ENCODE peak calls at places on chromosomes 3 and 15, in four cellular contexts. Y, X, D and U are unnamed samples.

GRCh38 chr15:80568876-80569605 is 126.1 kb upstream of the ABHD17C start:
- DNase-seq in Y (no peak), X (no peak), D (no peak), U (no peak)

GRCh38 chr3:194006-194405 is 2.6 kb upstream of the CHL1 start:
- DNase-seq in Y (no peak), X (no peak), D (no peak), U (no peak)

GRCh38 chr15:49380912-49381311 is 42.1 kb upstream of the FGF7 start:
- DNase-seq in Y (no peak), X (no peak), D (no peak), U (no peak)

GRCh38 chr15:28273468-28273867 is 48.5 kb downstream of the HERC2 start:
- DNase-seq in Y (no peak), X (no peak), D (no peak), U (no peak)

GRCh38 chr3:16841354-16841753 is 43.4 kb upstream of the PLCL2 start:
- DNase-seq in Y (no peak), X (no peak), D (no peak), U (no peak)

GRCh38 chr15:87906444-87906843 is 350.1 kb downstream of the NTRK3 start:
- DNase-seq in Y (no peak), X (no peak), D (no peak), U (no peak)

GRCh38 chr3:147361671-147362420 is 44.5 kb downstream of the ZIC4 start:
- DNase-seq in Y (peak), X (peak), D (peak), U (peak)

GRCh38 chr15:72784233-72784876 is 797 bp upstream of the ADPGK start:
- DNase-seq in Y (peak), X (peak), D (peak), U (peak)

GRCh38 chr15:51580982-51581381 is 41.6 kb downstream of the DMXL2 start:
- DNase-seq in Y (no peak), X (no peak), D (no peak), U (no peak)

GRCh38 chr15:68818088-68818670 is 2.5 kb downstream of the ANP32A start:
- DNase-seq in Y (peak), X (peak), D (peak), U (no peak)

GRCh38 chr15:91866971-91867372 is 13.5 kb downstream of the SLCO3A1 start:
- DNase-seq in Y (no peak), X (no peak), D (no peak), U (no peak)

GRCh38 chr3:118550122-118550521 is 484.5 kb downstream of the IGSF11 start:
- DNase-seq in Y (no peak), X (no peak), D (no peak), U (no peak)

GRCh38 chr15:68126415-68126814 is 72.3 kb downstream of the PIAS1 start:
- DNase-seq in Y (no peak), X (no peak), D (no peak), U (no peak)

GRCh38 chr3:177746259-177747021 is 549.2 kb upstream of the TBL1XR1 start:
- DNase-seq in Y (no peak), X (no peak), D (no peak), U (no peak)

GRCh38 chr15:61053401-61053800 is 175.7 kb downstream of the RORA start:
- DNase-seq in Y (no peak), X (no peak), D (no peak), U (no peak)

GRCh38 chr3:195867631-195868335 is 40.6 kb downstream of the TNK2 start:
- DNase-seq in Y (peak), X (no peak), D (no peak), U (no peak)

GRCh38 chr3:53677406-53677805 is 168.8 kb downstream of the CHDH start:
- DNase-seq in Y (peak), X (peak), D (no peak), U (no peak)

GRCh38 chr3:169241928-169242751 is 421.4 kb downstream of the MECOM start:
- DNase-seq in Y (peak), X (no peak), D (no peak), U (no peak)

GRCh38 chr3:139129892-139130291 is 85.2 kb upstream of the PRR23C start:
- DNase-seq in Y (no peak), X (no peak), D (no peak), U (no peak)

GRCh38 chr3:12470111-12470510 is 14.2 kb upstream of the TSEN2 start:
- DNase-seq in Y (no peak), X (no peak), D (no peak), U (no peak)

GRCh38 chr3:12468276-12468675 is 16.0 kb upstream of the TSEN2 start:
- DNase-seq in Y (no peak), X (no peak), D (no peak), U (no peak)

GRCh38 chr3:12468757-12469156 is 15.5 kb upstream of the TSEN2 start:
- DNase-seq in Y (no peak), X (no peak), D (no peak), U (no peak)

GRCh38 chr3:12465826-12466225 is 18.5 kb upstream of the TSEN2 start:
- DNase-seq in Y (no peak), X (no peak), D (no peak), U (no peak)

DNA sequence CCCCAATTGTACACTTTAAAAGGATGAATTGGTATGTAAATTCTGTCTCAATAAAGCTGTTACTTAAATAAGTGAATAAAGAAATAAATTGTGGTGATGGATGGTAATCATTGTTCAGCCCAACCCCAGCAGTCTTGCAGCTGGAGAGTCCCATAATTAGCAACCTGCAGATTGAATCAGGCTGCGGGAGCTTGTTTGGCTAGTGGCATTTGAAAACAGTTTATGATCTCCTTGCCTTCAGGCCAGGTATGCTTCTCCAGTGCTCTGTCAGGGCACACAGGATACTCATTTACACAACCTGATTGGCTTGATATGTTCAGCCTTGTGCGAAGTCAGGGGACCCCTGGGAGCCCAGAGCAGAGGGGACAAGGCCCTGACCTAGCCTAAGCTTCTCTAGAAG is 16.5 kb upstream of the TSEN2 start:
- DNase-seq in Y (no peak), X (no peak), D (no peak), U (no peak)
- TF ChIP-seq MAX in Y (no peak), X (no peak), D (no peak), U (no peak)

GRCh38 chr3:188338081-188338480 is 184.1 kb downstream of the LPP start:
- DNase-seq in Y (no peak), X (no peak), D (no peak), U (no peak)
- TF ChIP-seq ELF1 in Y (no peak), X (no peak), D (no peak), U (no peak)

DNA sequence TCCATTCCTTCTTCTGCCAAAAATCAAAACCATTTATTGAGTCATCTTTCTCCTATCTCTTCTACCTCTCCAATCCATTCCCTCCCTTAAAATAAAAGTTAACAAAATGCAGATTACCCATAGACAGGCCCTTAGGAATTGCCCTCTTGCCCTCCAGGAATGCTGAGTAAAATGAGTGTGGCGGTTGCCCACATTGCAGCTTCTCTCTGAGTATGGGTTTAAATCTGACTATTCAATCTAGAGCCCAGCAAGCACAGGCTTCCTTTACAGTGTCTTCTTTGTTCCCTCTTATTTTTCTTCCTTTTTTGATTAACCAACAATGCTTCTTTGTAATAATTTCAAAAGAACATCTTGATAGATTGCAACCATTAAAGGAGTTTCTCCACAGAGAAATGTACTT is 135.4 kb upstream of the LMCD1 start:
- DNase-seq in Y (no peak), X (no peak), D (no peak), U (no peak)
- TF ChIP-seq SIN3A in Y (no peak), X (no peak), D (no peak), U (no peak)

GRCh38 chr3:49460956-49461355 is 9.1 kb upstream of the DAG1 start:
- DNase-seq in Y (no peak), X (no peak), D (no peak), U (no peak)

GRCh38 chr3:49460188-49460885 is 9.7 kb upstream of the DAG1 start:
- DNase-seq in Y (no peak), X (no peak), D (no peak), U (no peak)

GRCh38 chr3:49465269-49466034 is 4.6 kb upstream of the DAG1 start:
- DNase-seq in Y (peak), X (peak), D (peak), U (no peak)

GRCh38 chr3:49461443-49462171 is 8.5 kb upstream of the DAG1 start:
- DNase-seq in Y (no peak), X (no peak), D (no peak), U (no peak)

DNA sequence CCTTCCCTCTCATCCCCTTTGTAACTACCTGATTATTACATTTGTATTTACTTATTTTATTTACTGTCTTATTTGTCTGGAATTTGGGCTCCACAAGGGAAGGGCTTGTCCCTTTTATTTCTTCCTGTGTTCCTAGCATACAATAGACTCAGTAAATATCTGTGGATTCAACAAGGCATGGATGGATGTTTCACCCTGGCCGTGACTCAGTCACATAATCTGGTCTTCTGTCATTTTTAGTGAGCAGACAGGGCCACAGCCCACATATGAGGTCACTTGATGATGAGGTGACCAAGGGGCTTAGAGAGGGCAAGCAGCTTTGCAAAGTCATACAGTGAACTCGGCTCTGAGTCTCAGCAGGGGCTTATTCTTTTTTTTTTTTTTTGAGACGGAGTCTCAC is 7.8 kb upstream of the DAG1 start:
- DNase-seq in Y (no peak), X (peak), D (peak), U (no peak)
- TF ChIP-seq MAX in Y (no peak), X (no peak), D (no peak), U (no peak)

GRCh38 chr3:184710870-184711365 is 946 bp downstream of the MAGEF1 start:
- DNase-seq in Y (no peak), X (no peak), D (peak), U (no peak)
- TF ChIP-seq ELF1 in Y (no peak), X (no peak), D (no peak), U (no peak)

GRCh38 chr3:18512007-18512406 is 86.9 kb upstream of the SATB1 start:
- DNase-seq in Y (no peak), X (no peak), D (no peak), U (no peak)
- TF ChIP-seq SIN3A in Y (no peak), X (no peak), D (no peak), U (no peak)

DNA sequence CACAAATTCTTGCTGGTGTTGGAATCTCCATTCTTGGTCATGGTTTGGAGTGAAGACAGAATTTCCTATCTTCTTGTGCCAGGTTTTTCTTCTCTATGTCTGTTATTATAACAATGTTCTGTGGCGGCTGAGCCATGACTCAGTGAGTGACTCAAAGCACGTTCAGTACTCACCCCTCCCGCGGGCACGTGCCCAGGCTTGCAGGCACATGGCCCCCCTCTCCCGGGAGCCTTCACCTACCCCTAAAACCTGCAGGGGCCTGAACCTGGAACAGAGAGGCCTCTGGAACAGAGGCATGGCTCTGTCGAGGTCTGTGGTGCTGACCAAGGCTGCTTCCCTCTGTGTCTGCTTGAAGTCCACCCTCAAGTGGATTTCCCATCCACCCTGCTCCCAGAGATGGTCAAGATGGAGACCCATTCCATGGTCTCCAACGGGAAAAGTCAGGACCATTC is 27.6 kb downstream of the PLXNB1 start:
- DNase-seq in Y (peak), X (no peak), D (peak), U (peak)
- TF ChIP-seq MAX in Y (peak), X (no peak), D (peak), U (peak)